ENCODE peak calls at places on chromosomes 12 and 14, in seven cellular contexts. U, G, S, O, A, Z and Y are unnamed samples. For H3K4me1, the result is how much of the 10 kb centered on the place peaks cover.

GRCh38 chr12:31574803-31575573 is 15.9 kb downstream of the DENND5B start:
- DNase-seq in U (peak), G (no peak), S (no peak), O (no peak), A (no peak), Z (no peak), Y (no peak)

GRCh38 chr14:77582511-77582910 is 33.9 kb downstream of the SPTLC2 start:
- DNase-seq in U (peak), G (no peak), S (no peak), O (no peak), A (no peak), Z (no peak), Y (no peak)

GRCh38 chr12:33876618-33877017 is 145.7 kb upstream of the ALG10 start:
- DNase-seq in U (no peak), G (no peak), S (no peak), O (no peak), A (no peak), Z (no peak), Y (no peak)

GRCh38 chr12:52573743-52574142 is at the start of gene KRT74:
- DNase-seq in U (no peak), G (no peak), S (no peak), O (no peak), A (no peak), Z (no peak), Y (no peak)

GRCh38 chr12:4148418-4149056 is 125.0 kb upstream of the CCND2 start:
- DNase-seq in U (no peak), G (peak), S (peak), O (no peak), A (no peak), Z (no peak), Y (no peak)

GRCh38 chr14:59330455-59330854 is 134.7 kb downstream of the GPR135 start:
- DNase-seq in U (peak), G (peak), S (no peak), O (no peak), A (no peak), Z (no peak), Y (no peak)

GRCh38 chr14:100815478-100816285 is 10.2 kb upstream of the MEG3 start:
- DNase-seq in U (peak), G (no peak), S (no peak), O (no peak), A (no peak), Z (no peak), Y (no peak)

GRCh38 chr12:9760699-9761406 is at the start of gene CD69:
- DNase-seq in U (no peak), G (peak), S (peak), O (peak), A (no peak), Z (no peak), Y (no peak)

GRCh38 chr14:59305836-59306555 is 117.5 kb downstream of the DAAM1 start:
- DNase-seq in U (peak), G (no peak), S (no peak), O (no peak), A (no peak), Z (no peak), Y (no peak)

GRCh38 chr14:58071341-58071740 is 80.7 kb downstream of the ARMH4 start:
- DNase-seq in U (no peak), G (no peak), S (peak), O (no peak), A (no peak), Z (no peak), Y (no peak)

GRCh38 chr12:121933522-121934317 is 15.3 kb downstream of the CFAP251 start:
- DNase-seq in U (peak), G (no peak), S (peak), O (no peak), A (no peak), Z (no peak), Y (no peak)

GRCh38 chr12:128973883-128974681 is 120.8 kb downstream of the GLT1D1 start:
- DNase-seq in U (no peak), G (no peak), S (no peak), O (no peak), A (no peak), Z (no peak), Y (no peak)

GRCh38 chr14:34718750-34719304 is 4.4 kb upstream of the CFL2 start:
- DNase-seq in U (peak), G (no peak), S (no peak), O (no peak), A (no peak), Z (no peak), Y (no peak)

GRCh38 chr12:116037941-116038837 is 239.3 kb downstream of the MED13L start:
- DNase-seq in U (peak), G (no peak), S (no peak), O (no peak), A (no peak), Z (no peak), Y (no peak)

GRCh38 chr14:70059545-70059944 is 129.2 kb downstream of the SLC8A3 start:
- DNase-seq in U (no peak), G (no peak), S (no peak), O (no peak), A (no peak), Z (no peak), Y (no peak)

GRCh38 chr12:127270193-127270592 is 996.8 kb upstream of the TMEM132C start:
- DNase-seq in U (peak), G (peak), S (peak), O (no peak), A (no peak), Z (no peak), Y (peak)

GRCh38 chr14:102606296-102606695 is 13.8 kb downstream of the RCOR1 start:
- DNase-seq in U (no peak), G (no peak), S (no peak), O (no peak), A (no peak), Z (no peak), Y (no peak)

GRCh38 chr12:113232787-113233585 is 11.7 kb downstream of the TPCN1 start:
- DNase-seq in U (no peak), G (peak), S (peak), O (no peak), A (peak), Z (no peak), Y (peak)

GRCh38 chr14:49621114-49621881 is 699 bp downstream of the MGAT2 start:
- DNase-seq in U (peak), G (peak), S (peak), O (peak), A (no peak), Z (no peak), Y (peak)

GRCh38 chr14:77158175-77158908 is 16.8 kb upstream of the ZDHHC22 start:
- DNase-seq in U (peak), G (no peak), S (peak), O (peak), A (peak), Z (no peak), Y (peak)

GRCh38 chr14:76432967-76433752 is 57.2 kb downstream of the ESRRB start:
- DNase-seq in U (no peak), G (no peak), S (no peak), O (no peak), A (no peak), Z (no peak), Y (no peak)

GRCh38 chr12:19546027-19546426 is 106.7 kb downstream of the AEBP2 start:
- DNase-seq in U (no peak), G (no peak), S (no peak), O (no peak), A (no peak), Z (no peak), Y (peak)

GRCh38 chr14:92105845-92106094 is 612 bp downstream of the ATXN3 start:
- DNase-seq in U (no peak), G (peak), S (peak), O (peak), A (no peak), Z (no peak), Y (no peak)

GRCh38 chr12:68180792-68181744 is 21.5 kb upstream of the IFNG start:
- DNase-seq in U (no peak), G (no peak), S (no peak), O (no peak), A (no peak), Z (no peak), Y (no peak)

GRCh38 chr12:127070512-127071157 is 1196.3 kb upstream of the TMEM132C start:
- DNase-seq in U (no peak), G (no peak), S (no peak), O (no peak), A (no peak), Z (no peak), Y (no peak)

GRCh38 chr14:96239759-96240158 is 16.3 kb upstream of the BDKRB1 start:
- DNase-seq in U (no peak), G (peak), S (no peak), O (no peak), A (no peak), Z (no peak), Y (no peak)

GRCh38 chr12:122747224-122748175 is 5.1 kb upstream of the DENR start:
- DNase-seq in U (no peak), G (no peak), S (no peak), O (no peak), A (no peak), Z (no peak), Y (no peak)

GRCh38 chr14:77458249-77458950 is 507 bp downstream of the AHSA1 start:
- DNase-seq in U (peak), G (peak), S (peak), O (peak), A (no peak), Z (no peak), Y (no peak)

GRCh38 chr14:76348898-76349297 is 27.0 kb upstream of the ESRRB start:
- DNase-seq in U (peak), G (no peak), S (peak), O (no peak), A (no peak), Z (peak), Y (peak)

GRCh38 chr12:124821252-124822200 is 42.1 kb downstream of the SCARB1 start:
- DNase-seq in U (no peak), G (no peak), S (peak), O (no peak), A (no peak), Z (no peak), Y (no peak)

GRCh38 chr12:5778823-5779222 is 166.2 kb downstream of the ANO2 start:
- DNase-seq in U (no peak), G (no peak), S (no peak), O (no peak), A (no peak), Z (no peak), Y (no peak)

GRCh38 chr12:40616383-40616900 is 75.8 kb upstream of the CNTN1 start:
- DNase-seq in U (no peak), G (no peak), S (no peak), O (no peak), A (no peak), Z (no peak), Y (no peak)

GRCh38 chr12:109759076-109759420 is 45.4 kb downstream of the FAM222A start:
- DNase-seq in U (no peak), G (peak), S (peak), O (no peak), A (no peak), Z (no peak), Y (no peak)

GRCh38 chr12:6941267-6941666 is 2.3 kb upstream of the RNU7-1 start:
- DNase-seq in U (no peak), G (no peak), S (peak), O (no peak), A (no peak), Z (no peak), Y (no peak)

GRCh38 chr14:88166616-88167015 is 156.5 kb downstream of the KCNK10 start:
- DNase-seq in U (peak), G (no peak), S (no peak), O (no peak), A (no peak), Z (no peak), Y (no peak)

GRCh38 chr12:70487440-70487839 is 121.3 kb downstream of the KCNMB4 start:
- DNase-seq in U (no peak), G (no peak), S (no peak), O (no peak), A (no peak), Z (no peak), Y (no peak)

DNA sequence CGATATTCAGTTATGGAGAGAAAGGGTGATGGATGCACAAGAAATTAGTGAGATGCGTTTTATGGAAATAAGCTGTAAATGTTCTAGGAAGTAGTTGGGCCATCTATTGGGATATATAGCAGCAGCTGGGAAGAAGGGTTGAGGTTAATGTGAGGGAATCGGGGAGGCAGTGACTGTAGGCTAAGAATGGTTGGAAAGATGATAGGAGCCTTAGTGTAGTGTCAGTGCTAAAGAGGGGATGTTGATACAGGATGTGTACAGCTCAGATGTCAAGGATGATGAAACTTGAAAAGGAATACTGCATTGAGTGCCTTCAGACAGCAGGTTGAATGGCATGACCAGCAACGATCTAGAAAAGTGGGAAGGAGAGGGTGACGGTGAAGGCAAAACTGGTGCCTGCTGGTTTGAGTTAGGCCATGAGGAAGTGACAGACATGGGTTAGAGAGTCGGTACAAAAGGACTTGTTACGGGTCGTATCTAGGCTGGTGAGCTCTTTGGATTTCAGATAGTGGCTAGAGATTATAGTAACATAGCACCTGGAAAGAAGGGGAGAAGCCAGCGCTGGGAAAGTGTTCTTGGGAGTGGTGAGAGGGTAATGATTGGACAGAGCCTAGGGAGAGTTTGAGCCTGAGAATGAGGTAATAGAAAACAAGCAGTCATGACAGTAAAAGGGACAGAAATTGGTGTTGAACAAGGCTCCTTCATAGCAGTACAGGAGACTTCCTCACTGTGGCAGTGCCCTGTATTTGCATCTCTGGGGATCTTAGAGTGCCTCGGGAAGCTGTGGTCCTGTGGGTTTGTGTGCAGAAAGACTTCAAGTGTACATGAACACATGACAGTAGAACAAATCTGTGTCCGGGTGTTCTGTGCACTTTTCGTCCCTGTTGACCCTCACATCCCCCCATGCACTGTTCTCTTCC is 9.6 kb downstream of the MARS1 start:
- DNase-seq in U (no peak), G (no peak), S (no peak), O (no peak), A (no peak), Z (no peak), Y (no peak)
- TF ChIP-seq POLR2A in U (no peak), G (no peak), S (no peak), O (no peak), A (no peak), Z (no peak), Y (no peak)

DNA sequence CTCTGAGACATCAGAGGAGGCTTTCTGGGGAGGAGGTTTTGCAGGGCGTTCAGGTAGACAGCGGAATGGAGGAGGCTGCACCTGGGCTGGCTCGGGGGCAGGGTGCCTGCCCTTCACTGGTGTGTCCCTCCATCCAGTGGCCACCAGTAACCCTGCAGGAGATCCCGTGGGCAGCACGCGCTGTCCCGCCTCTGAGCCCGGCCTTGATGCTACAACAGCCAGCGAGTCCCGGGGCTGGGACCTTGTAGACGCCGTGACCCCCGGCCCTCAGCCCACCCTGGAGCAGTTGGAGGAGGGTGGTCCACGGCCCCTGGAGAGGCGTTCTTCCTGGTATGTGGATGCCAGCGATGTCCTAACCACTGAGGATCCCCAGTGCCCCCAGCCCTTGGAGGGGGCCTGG is 10.0 kb upstream of the ADSS1 start:
- DNase-seq in U (no peak), G (no peak), S (no peak), O (no peak), A (no peak), Z (no peak), Y (no peak)
- H3K4me1 ChIP-seq in U (under half), G (under half), S (under half), O (under half), A (under half), Z (under half), Y (under half)

DNA sequence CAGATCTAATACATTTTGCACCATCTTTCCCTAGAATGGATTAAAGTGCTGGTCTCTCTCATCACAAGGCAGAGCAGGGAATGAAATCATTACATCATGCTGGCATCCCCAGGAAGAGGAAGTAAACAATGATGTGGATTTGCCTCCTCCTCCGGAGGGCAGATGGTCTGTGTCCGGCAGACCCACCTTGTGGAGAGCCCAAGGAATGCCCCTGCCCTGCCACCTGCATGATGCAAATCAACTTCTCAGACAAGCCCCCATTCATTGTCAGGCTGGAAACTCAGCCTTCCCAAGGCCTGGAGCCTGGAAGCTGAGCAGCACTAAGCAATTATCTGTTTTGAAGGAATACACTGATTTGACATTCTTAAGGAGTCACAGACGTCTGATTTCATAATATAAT is 1149.1 kb downstream of the VRK1 start:
- DNase-seq in U (no peak), G (no peak), S (no peak), O (no peak), A (peak), Z (no peak), Y (no peak)
- TF ChIP-seq CTCF in U (no peak), G (no peak), S (no peak), O (no peak), A (peak), Z (no peak), Y (no peak)

GRCh38 chr12:46266869-46267617 is 1.8 kb downstream of the SLC38A1 start:
- DNase-seq in U (peak), G (peak), S (peak), O (peak), A (peak), Z (no peak), Y (peak)
- TF ChIP-seq POLR2A in U (peak), G (peak), S (no peak), O (no peak), A (no peak), Z (no peak), Y (no peak)

DNA sequence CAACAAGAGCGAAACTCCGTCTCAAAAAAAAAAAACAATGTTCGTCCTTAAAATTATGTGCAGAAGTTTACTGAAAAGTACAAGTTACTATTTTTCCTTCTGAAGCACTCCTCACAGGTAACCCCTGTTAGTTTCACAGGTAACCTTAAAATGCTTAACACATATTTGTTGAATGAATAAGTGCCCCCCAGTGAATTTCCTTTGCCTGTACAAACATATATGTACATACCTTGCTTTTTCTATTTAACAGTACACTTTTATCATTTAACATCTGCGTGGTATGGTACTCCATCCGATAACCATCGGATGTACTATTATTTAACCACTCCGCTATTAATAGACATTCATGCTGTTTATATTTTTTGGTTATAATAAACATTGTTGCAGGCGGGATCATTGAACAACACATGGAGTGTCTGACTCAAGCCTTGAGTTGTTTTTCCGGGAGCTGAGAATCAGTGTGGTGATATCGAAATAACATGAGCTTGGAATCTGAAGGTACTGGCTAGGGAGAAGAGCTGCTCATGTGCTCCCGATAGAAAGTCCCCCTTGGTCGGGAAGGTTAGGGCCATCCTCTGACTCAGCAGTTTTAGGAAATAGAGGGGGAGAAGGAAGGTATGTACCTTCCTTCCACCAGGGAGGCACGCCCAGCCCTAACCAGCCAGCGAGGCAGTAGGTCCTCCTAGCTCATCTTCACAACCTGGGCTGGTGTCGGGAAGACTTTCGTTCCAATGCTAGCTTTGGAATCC is 1.6 kb upstream of the RAB35 start:
- DNase-seq in U (peak), G (no peak), S (no peak), O (no peak), A (no peak), Z (no peak), Y (no peak)
- H3K4me1 ChIP-seq in U (under half), G (under half), S (under half), O (under half), A (under half), Z (under half), Y (under half)

GRCh38 chr14:48398675-48399282 is 723.4 kb upstream of the MDGA2 start:
- DNase-seq in U (peak), G (no peak), S (peak), O (peak), A (no peak), Z (peak), Y (no peak)
- TF ChIP-seq CTCF in U (peak), G (no peak), S (peak), O (peak), A (peak), Z (peak), Y (no peak)

GRCh38 chr14:51848120-51848519 is 12.3 kb upstream of the GNG2 start:
- DNase-seq in U (no peak), G (no peak), S (no peak), O (no peak), A (no peak), Z (no peak), Y (no peak)

GRCh38 chr14:51846631-51847488 is 13.6 kb upstream of the GNG2 start:
- DNase-seq in U (peak), G (peak), S (peak), O (peak), A (peak), Z (no peak), Y (no peak)

GRCh38 chr14:51850651-51851050 is 9.8 kb upstream of the GNG2 start:
- DNase-seq in U (no peak), G (no peak), S (no peak), O (no peak), A (no peak), Z (no peak), Y (no peak)

GRCh38 chr14:51847489-51847796 is 13.0 kb upstream of the GNG2 start:
- DNase-seq in U (no peak), G (no peak), S (no peak), O (no peak), A (no peak), Z (no peak), Y (no peak)

GRCh38 chr14:51849095-51849494 is 11.3 kb upstream of the GNG2 start:
- DNase-seq in U (peak), G (no peak), S (no peak), O (no peak), A (no peak), Z (no peak), Y (no peak)
- TF ChIP-seq POLR2A in U (no peak), G (no peak), S (no peak), O (no peak), A (no peak), Z (no peak), Y (no peak)